ENCODE peak calls at places on chromosome 21, in five cellular contexts. H is CD4-positive, alpha-beta T cell; T is breast epithelium; Y is body of pancreas; V is K562. D is an unnamed sample.

GRCh38 chr21:38787461-38788274 is 18.1 kb upstream of the ETS2 start:
- DNase-seq in H (no peak), V (peak), Y (peak), T (peak), D (no peak)

GRCh38 chr21:25490742-25491141 is 116.5 kb downstream of the MRPL39 start:
- DNase-seq in T (no peak), Y (no peak), H (no peak), V (no peak), D (no peak)

GRCh38 chr21:39084979-39085729 is 98.1 kb downstream of the PSMG1 start:
- DNase-seq in V (no peak), T (no peak), Y (no peak), H (no peak), D (peak)

GRCh38 chr21:39439232-39439631 is 6.3 kb downstream of the LCA5L start:
- DNase-seq in T (no peak), H (no peak), V (no peak), Y (no peak), D (no peak)

GRCh38 chr21:42039470-42039901 is 29.3 kb upstream of the ZBTB21 start:
- DNase-seq in V (no peak), H (no peak), Y (peak), T (peak), D (no peak)

GRCh38 chr21:27480841-27481261 is 514.0 kb upstream of the ADAMTS5 start:
- DNase-seq in H (no peak), T (peak), Y (no peak), V (no peak), D (no peak)

GRCh38 chr21:34524671-34525601 is 12.9 kb upstream of the KCNE1 start:
- DNase-seq in Y (peak), T (no peak), V (no peak), H (no peak), D (no peak)

GRCh38 chr21:41667136-41667535 is 99.7 kb downstream of the RIPK4 start:
- DNase-seq in V (no peak), Y (no peak), H (no peak), T (no peak), D (peak)

DNA sequence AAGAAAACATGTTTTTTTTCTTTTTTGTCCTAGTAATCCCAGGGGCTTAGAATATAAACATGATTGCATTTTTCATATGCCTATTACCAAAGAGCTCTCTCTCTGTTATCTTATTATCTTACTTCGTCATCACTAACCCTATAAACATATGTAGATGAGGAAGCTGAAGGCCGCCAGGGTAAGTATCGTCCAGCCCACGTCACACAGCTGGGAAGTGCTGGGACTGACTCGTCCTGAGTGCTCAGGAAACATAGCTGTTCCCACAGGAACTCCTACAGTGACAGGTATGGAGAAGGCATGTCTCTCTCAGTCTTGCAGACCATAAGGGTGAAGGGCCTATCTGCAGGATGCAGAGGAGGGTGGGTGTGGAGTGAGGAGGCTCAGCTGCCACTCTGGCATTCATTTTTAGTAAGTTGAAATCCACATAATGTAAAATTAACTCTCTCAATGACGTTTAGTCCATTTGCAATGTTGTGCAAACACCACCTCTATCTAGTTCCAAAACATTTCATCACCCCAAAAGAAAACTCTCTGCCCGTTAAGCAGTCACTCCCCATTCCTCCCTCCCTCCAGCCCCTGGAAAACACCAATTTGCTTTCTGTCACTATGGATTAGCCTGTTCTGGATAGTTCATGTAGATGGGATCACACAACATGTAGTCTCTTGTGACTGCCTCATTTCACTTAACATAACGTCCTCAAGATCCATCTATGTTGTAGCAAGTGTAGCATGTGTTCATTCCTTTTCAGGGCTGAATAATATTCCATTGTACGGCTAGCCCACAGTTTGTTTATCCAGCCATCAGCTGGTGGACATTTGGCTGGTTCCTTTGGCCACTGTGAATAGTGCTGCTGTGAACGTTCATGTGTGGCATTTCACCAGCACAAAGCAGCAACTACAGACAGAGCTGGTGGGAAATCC is 68.3 kb downstream of the TCP10L start:
- DNase-seq in T (no peak), Y (no peak), H (no peak), V (no peak), D (no peak)
- H3K27ac ChIP-seq in T (no peak), Y (no peak), H (no peak), V (no peak), D (peak)

DNA sequence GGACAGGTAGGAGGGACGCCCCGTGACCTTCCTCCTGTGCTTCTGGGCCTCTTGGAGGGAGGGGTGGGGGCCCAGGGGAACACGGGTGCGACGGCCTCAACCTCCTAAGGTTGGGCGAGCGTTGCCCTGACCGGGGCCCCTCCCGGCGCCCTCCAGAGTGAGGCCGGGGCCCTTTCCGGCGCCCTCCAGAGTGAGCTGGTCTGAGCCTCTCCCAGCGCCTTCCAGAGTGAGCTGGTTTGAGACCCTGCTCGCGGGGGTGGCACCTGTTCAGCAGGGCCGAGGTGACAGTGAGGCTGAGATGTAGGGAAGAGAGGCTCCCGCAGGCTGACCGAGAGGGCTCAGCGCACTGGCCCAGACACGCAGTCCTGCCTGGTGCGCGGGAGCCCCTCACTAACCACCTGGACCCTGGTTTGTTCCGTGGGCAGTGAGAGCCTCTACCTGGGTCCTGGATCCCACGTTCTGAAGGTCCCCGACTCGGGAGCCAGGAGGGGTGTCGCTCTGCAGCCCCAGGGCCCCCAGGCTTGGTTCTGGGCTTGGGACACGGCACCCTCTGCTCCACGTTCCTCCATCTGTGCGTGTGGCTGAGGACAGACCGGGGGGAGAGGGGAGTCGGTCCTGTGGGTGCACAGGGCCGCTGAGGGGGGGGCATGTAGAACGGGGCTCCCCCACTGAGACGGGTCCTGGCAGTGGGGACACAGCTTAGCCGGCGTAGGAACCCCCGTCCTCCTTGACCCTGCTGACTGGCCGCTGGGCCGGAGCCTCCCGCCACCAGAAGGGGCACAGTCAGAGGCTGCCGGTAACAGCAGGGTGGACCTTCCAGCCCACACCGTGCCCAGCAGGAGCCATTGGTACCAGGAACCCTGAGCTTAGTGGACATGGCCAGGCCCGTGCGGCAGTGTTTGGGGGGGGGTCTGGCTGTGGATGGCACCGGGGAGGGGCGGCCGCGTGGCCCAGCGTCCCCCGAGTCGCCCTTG is 1.5 kb downstream of the COL6A1 start:
- DNase-seq in H (peak), T (no peak), Y (peak), V (no peak), D (no peak)
- TF ChIP-seq CTCF in H (no peak), T (no peak), Y (no peak), V (no peak), D (no peak)

DNA sequence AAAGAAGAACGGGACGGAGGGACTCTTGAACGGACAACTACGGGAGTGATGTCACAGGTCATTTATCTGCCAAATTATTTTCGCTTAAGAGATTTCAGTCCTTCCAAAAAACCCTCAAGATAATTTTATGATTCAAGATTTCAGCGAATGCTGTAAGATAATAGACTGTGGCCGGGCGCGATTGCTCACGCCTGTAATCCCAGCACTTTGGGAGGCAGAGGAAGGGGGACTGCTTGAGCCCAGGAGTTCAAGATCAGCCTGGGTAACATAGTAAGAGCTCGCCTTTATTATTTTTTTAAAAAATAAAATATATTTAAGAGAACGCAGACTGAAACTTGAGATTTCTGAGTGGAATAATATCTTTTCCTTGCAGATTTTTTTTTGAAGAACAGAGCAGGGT is 609 bp downstream of the RWDD2B start:
- DNase-seq in H (no peak), V (no peak), Y (no peak), T (no peak), D (no peak)
- H3K27ac ChIP-seq in H (peak), V (peak), Y (peak), T (peak), D (peak)

GRCh38 chr21:36917487-36918158 is 48.8 kb downstream of the HLCS start:
- DNase-seq in H (no peak), T (no peak), V (no peak), Y (peak), D (no peak)
- TF ChIP-seq CTCF in H (no peak), T (peak), V (peak), Y (peak), D (no peak)